ENCODE peak calls at places on chromosomes 11 and 22, in four cellular contexts. One of them, this sample, is unnamed.

GRCh38 chr11:73598719-73599379 is 937 bp upstream of the FAM168A start:
- DNase-seq in pancreas: no peak
- DNase-seq in sigmoid colon: no peak
- DNase-seq in breast epithelium: no peak
- DNase-seq in this sample: no peak

GRCh38 chr11:44528103-44528502 is 37.4 kb upstream of the CD82 start:
- DNase-seq in sigmoid colon: no peak
- DNase-seq in pancreas: no peak
- DNase-seq in breast epithelium: no peak
- DNase-seq in this sample: no peak

GRCh38 chr11:45187375-45187774 is 40.9 kb downstream of the PRDM11 start:
- DNase-seq in pancreas: no peak
- DNase-seq in breast epithelium: no peak
- DNase-seq in sigmoid colon: peak; percentile 52
- DNase-seq in this sample: no peak

GRCh38 chr11:86592047-86592564 is 80.3 kb downstream of the ME3 start:
- DNase-seq in sigmoid colon: no peak
- DNase-seq in pancreas: no peak
- DNase-seq in breast epithelium: no peak
- DNase-seq in this sample: no peak

GRCh38 chr11:9688716-9689511 is 25.0 kb downstream of the SWAP70 start:
- DNase-seq in pancreas: no peak
- DNase-seq in sigmoid colon: no peak
- DNase-seq in breast epithelium: no peak
- DNase-seq in this sample: no peak

GRCh38 chr11:73585834-73586575 is 11.9 kb downstream of the FAM168A start:
- DNase-seq in sigmoid colon: no peak
- DNase-seq in breast epithelium: no peak
- DNase-seq in pancreas: no peak
- DNase-seq in this sample: no peak

GRCh38 chr22:45516923-45517675 is 14.4 kb downstream of the FBLN1 start:
- DNase-seq in pancreas: no peak
- DNase-seq in sigmoid colon: no peak
- DNase-seq in breast epithelium: no peak
- DNase-seq in this sample: peak; percentile 72

GRCh38 chr22:49674479-49674830 is 153.2 kb downstream of the BRD1 start:
- DNase-seq in pancreas: no peak
- DNase-seq in breast epithelium: no peak
- DNase-seq in sigmoid colon: peak; percentile 39
- DNase-seq in this sample: no peak

GRCh38 chr11:44833869-44834452 is 107.2 kb downstream of the TSPAN18 start:
- DNase-seq in sigmoid colon: no peak
- DNase-seq in breast epithelium: peak; percentile 62
- DNase-seq in pancreas: no peak
- DNase-seq in this sample: peak; percentile 77

GRCh38 chr22:45977551-45978274 is 751 bp upstream of the WNT7B start:
- DNase-seq in sigmoid colon: no peak
- DNase-seq in breast epithelium: no peak
- DNase-seq in pancreas: no peak
- DNase-seq in this sample: peak; percentile 80

GRCh38 chr22:43293661-43294392 is 49.3 kb downstream of the SCUBE1 start:
- DNase-seq in sigmoid colon: peak; percentile 97
- DNase-seq in breast epithelium: peak; percentile 69
- DNase-seq in pancreas: no peak
- DNase-seq in this sample: no peak

GRCh38 chr11:18692941-18693760 is 5.4 kb upstream of the TMEM86A start:
- DNase-seq in sigmoid colon: no peak
- DNase-seq in breast epithelium: no peak
- DNase-seq in pancreas: no peak
- DNase-seq in this sample: no peak

GRCh38 chr11:24588075-24588474 is 91.2 kb downstream of the LUZP2 start:
- DNase-seq in pancreas: no peak
- DNase-seq in sigmoid colon: no peak
- DNase-seq in breast epithelium: no peak
- DNase-seq in this sample: no peak

GRCh38 chr11:116812109-116812508 is 11.0 kb downstream of the APOA4 start:
- DNase-seq in pancreas: no peak
- DNase-seq in sigmoid colon: no peak
- DNase-seq in breast epithelium: no peak
- DNase-seq in this sample: peak; percentile 15

GRCh38 chr11:130103296-130103814 is 33.7 kb downstream of the APLP2 start:
- DNase-seq in breast epithelium: no peak
- DNase-seq in sigmoid colon: no peak
- DNase-seq in pancreas: no peak
- DNase-seq in this sample: no peak

GRCh38 chr11:127998421-127998820 is 588.9 kb downstream of the ETS1 start:
- DNase-seq in pancreas: no peak
- DNase-seq in sigmoid colon: no peak
- DNase-seq in breast epithelium: no peak
- DNase-seq in this sample: no peak

GRCh38 chr11:2464451-2465165 is 19.8 kb downstream of the KCNQ1 start:
- DNase-seq in sigmoid colon: no peak
- DNase-seq in pancreas: peak; percentile 15
- DNase-seq in breast epithelium: no peak
- DNase-seq in this sample: peak; percentile 29

GRCh38 chr11:134846776-134847722 is 435.0 kb upstream of the B3GAT1 start:
- DNase-seq in pancreas: no peak
- DNase-seq in sigmoid colon: no peak
- DNase-seq in breast epithelium: no peak
- DNase-seq in this sample: no peak

GRCh38 chr11:127106142-127106541 is 105.6 kb upstream of the KIRREL3 start:
- DNase-seq in sigmoid colon: no peak
- DNase-seq in pancreas: no peak
- DNase-seq in breast epithelium: no peak
- DNase-seq in this sample: peak; percentile 71

GRCh38 chr11:117851852-117852251 is 24.6 kb downstream of the FXYD6 start:
- DNase-seq in pancreas: no peak
- DNase-seq in sigmoid colon: peak; percentile 82
- DNase-seq in breast epithelium: peak; percentile 16
- DNase-seq in this sample: no peak

GRCh38 chr22:42172385-42173172 is 42.0 kb upstream of the CYP2D6 start:
- DNase-seq in breast epithelium: no peak
- DNase-seq in sigmoid colon: no peak
- DNase-seq in pancreas: no peak
- DNase-seq in this sample: peak; percentile 63

GRCh38 chr11:109197656-109198055 is 224.3 kb upstream of the C11orf87 start:
- DNase-seq in breast epithelium: no peak
- DNase-seq in sigmoid colon: no peak
- DNase-seq in pancreas: no peak
- DNase-seq in this sample: no peak

GRCh38 chr11:36372101-36372767 is 76.1 kb downstream of the PRR5L start:
- DNase-seq in pancreas: no peak
- DNase-seq in breast epithelium: no peak
- DNase-seq in sigmoid colon: no peak
- DNase-seq in this sample: no peak

GRCh38 chr11:102824541-102824940 is 18.9 kb downstream of the MMP3 start:
- DNase-seq in breast epithelium: no peak
- DNase-seq in pancreas: no peak
- DNase-seq in sigmoid colon: no peak
- DNase-seq in this sample: no peak

GRCh38 chr11:85307381-85307780 is 319.8 kb downstream of the DLG2 start:
- DNase-seq in sigmoid colon: no peak
- DNase-seq in breast epithelium: no peak
- DNase-seq in pancreas: no peak
- DNase-seq in this sample: no peak

GRCh38 chr11:66265531-66266377 is 2.7 kb upstream of the RAB1B start:
- DNase-seq in breast epithelium: no peak
- DNase-seq in pancreas: no peak
- DNase-seq in sigmoid colon: peak; percentile 68
- DNase-seq in this sample: no peak

GRCh38 chr11:82046778-82047177 is 686.9 kb downstream of the FAM181B start:
- DNase-seq in pancreas: no peak
- DNase-seq in breast epithelium: no peak
- DNase-seq in sigmoid colon: no peak
- DNase-seq in this sample: no peak

GRCh38 chr11:75431533-75432525 is 1.2 kb downstream of the KLHL35 start:
- DNase-seq in breast epithelium: no peak
- DNase-seq in pancreas: no peak
- DNase-seq in sigmoid colon: no peak
- DNase-seq in this sample: peak; percentile 80

GRCh38 chr11:75429641-75429901 is 3.4 kb downstream of the KLHL35 start:
- DNase-seq in breast epithelium: no peak
- DNase-seq in sigmoid colon: no peak
- DNase-seq in pancreas: no peak
- DNase-seq in this sample: no peak

GRCh38 chr11:75428989-75429640 is 3.9 kb downstream of the KLHL35 start:
- DNase-seq in sigmoid colon: peak; percentile 61
- DNase-seq in pancreas: no peak
- DNase-seq in breast epithelium: no peak
- DNase-seq in this sample: no peak

GRCh38 chr11:75429902-75430691 is 2.9 kb downstream of the KLHL35 start:
- DNase-seq in sigmoid colon: peak; percentile 65
- DNase-seq in pancreas: no peak
- DNase-seq in breast epithelium: no peak
- DNase-seq in this sample: peak; percentile 87

DNA sequence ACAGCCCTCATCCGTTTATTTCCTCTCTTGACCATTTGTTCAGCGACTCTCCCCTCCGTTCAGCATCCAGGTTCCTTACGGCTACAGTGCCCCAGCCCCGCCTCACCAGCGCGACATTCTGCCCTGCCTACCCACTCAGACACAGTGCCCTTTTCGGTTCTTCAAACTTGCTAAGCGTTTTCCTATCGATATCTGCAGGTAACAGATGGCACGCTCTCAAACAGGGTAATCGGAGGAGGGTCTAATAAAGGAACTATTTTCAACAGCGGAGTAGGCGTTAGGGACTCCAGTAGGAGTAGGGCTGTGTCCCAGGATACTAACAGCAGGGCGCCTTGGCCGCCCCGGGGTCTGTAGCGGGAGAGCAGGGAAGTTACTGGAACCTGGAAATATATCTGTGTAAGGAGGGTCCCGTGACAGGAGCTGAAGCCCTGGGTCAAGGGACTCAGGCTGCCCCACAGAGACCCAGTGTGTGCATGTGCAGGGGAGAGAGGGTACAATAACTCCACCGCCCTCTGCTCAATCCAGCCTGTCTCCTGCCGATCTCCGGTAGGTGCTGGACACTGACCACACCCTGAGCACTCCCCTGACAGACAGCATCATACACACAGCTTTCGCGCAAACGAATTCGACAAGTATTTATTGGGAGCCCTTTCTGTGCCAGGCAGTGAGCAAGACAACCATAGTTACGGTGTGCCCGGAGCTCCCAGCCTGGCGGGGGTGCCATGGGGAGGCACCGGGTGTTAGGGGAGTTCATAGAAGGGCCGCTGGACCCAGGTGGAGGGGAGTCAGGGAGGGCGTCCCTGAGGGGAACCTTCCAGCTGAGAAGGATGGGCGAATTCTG is 2.1 kb downstream of the KLHL35 start:
- DNase-seq in sigmoid colon: no peak
- DNase-seq in breast epithelium: no peak
- DNase-seq in pancreas: no peak
- DNase-seq in this sample: no peak
- H3K27me3 ChIP-seq in sigmoid colon: peaks cover 44% of the 10 kb centered on the region
- H3K27me3 ChIP-seq in breast epithelium: no peaks in the 10 kb centered on the region
- H3K27me3 ChIP-seq in pancreas: no peaks in the 10 kb centered on the region
- H3K27me3 ChIP-seq in this sample: peaks cover 54% of the 10 kb centered on the region

DNA sequence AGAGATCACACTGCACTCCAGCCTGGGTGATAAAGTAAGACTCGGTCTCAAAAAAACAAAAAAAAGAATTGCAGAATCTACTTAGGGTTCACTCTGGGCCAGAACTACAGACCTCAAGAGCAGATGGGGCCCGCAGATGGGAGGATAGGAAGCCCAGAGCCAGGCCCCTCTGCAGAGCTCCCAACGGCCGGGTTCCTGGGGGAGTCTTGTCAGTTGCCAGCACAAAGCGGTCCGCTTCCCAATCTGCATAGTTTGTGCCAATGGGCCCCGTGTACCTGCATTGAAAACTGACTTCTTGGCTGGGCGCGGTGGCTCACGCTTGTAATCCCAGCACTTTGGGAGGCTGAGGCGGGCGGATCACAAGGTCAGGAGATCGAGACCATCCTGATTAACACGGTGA is 1.7 kb upstream of the CHID1 start:
- DNase-seq in pancreas: no peak
- DNase-seq in breast epithelium: no peak
- DNase-seq in sigmoid colon: no peak
- DNase-seq in this sample: no peak
- H3K27me3 ChIP-seq in pancreas: no peaks in the 10 kb centered on the region
- H3K27me3 ChIP-seq in breast epithelium: no peaks in the 10 kb centered on the region
- H3K27me3 ChIP-seq in sigmoid colon: no peaks in the 10 kb centered on the region
- H3K27me3 ChIP-seq in this sample: no peaks in the 10 kb centered on the region

GRCh38 chr11:119921571-119921970 is 192.6 kb upstream of the NECTIN1 start:
- DNase-seq in sigmoid colon: no peak
- DNase-seq in breast epithelium: no peak
- DNase-seq in pancreas: no peak
- DNase-seq in this sample: no peak
- H3K27me3 ChIP-seq in sigmoid colon: peaks cover 5% of the 10 kb centered on the region
- H3K27me3 ChIP-seq in breast epithelium: peaks cover 10% of the 10 kb centered on the region
- H3K27me3 ChIP-seq in pancreas: no peaks in the 10 kb centered on the region
- H3K27me3 ChIP-seq in this sample: peaks cover 10% of the 10 kb centered on the region

GRCh38 chr11:119800619-119801018 is 71.6 kb upstream of the NECTIN1 start:
- DNase-seq in breast epithelium: no peak
- DNase-seq in sigmoid colon: peak; percentile 20
- DNase-seq in pancreas: no peak
- DNase-seq in this sample: no peak
- H3K27me3 ChIP-seq in breast epithelium: no peaks in the 10 kb centered on the region
- H3K27me3 ChIP-seq in sigmoid colon: no peaks in the 10 kb centered on the region
- H3K27me3 ChIP-seq in pancreas: no peaks in the 10 kb centered on the region
- H3K27me3 ChIP-seq in this sample: peaks cover 55% of the 10 kb centered on the region

GRCh38 chr11:111176603-111177002 is 68.9 kb upstream of the POU2AF2 start:
- DNase-seq in pancreas: no peak
- DNase-seq in breast epithelium: no peak
- DNase-seq in sigmoid colon: no peak
- DNase-seq in this sample: no peak

GRCh38 chr11:111173221-111173620 is 72.3 kb upstream of the POU2AF2 start:
- DNase-seq in sigmoid colon: no peak
- DNase-seq in pancreas: no peak
- DNase-seq in breast epithelium: no peak
- DNase-seq in this sample: no peak

DNA sequence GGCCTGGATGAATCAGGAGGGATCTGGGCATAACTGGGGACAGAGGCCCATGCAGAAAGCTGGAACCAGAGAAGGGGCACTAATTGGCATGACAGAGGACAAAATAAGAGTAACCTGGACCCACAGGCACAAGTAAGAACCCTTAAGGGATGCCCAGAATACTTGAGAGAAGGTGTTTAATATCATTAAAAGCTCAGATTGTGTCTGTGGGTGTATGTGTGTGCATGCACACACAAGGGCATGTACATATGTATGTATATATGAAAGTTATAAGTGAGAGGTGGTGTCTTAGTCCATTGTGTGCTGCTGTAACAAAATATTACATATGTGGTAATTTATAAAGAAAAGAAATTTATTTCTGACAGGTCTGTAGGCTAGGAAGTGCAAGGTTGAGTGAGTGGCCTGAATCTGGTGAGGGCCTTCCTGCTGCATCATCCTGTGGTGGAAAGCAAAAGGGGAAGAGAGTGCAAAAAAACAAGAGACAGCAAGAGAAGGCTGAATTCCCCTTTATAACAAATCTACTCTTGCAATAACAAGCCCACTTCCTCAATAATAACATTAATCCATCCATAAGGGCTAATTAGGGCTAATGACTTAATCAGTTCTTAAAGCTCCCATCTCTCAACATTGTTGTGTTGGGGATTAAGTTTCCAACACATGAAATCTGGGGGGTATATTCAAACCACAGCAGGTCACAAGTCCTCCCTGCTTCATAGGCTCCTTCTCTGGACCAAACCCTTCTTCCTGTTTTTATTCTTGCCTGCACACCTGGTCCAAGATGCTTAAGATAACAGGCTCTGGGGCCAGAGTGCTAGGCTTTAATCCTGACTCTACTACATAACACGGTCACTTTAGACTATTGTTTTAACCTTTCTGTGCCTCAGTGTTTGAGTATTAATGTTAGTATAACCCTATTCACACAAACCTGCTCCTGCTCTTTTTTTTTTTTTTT is 68.2 kb upstream of the POU2AF2 start:
- DNase-seq in sigmoid colon: no peak
- DNase-seq in pancreas: no peak
- DNase-seq in breast epithelium: no peak
- DNase-seq in this sample: no peak
- H3K27me3 ChIP-seq in sigmoid colon: no peaks in the 10 kb centered on the region
- H3K27me3 ChIP-seq in pancreas: no peaks in the 10 kb centered on the region
- H3K27me3 ChIP-seq in breast epithelium: no peaks in the 10 kb centered on the region
- H3K27me3 ChIP-seq in this sample: no peaks in the 10 kb centered on the region

This sample was measured in endodermal cell.